ENCODE peak calls at places on chromosomes 3 and 15, in six cellular contexts. V is GM12878, K is A549, L is upper lobe of left lung, B is K562, A is HepG2. F is an unnamed sample.

GRCh38 chr15:88465633-88466219 is 1.5 kb downstream of the MRPL46 start:
- ATAC-seq in V (no peak), K (no peak), L (no peak), B (peak), A (peak), F (no peak)

GRCh38 chr3:42843730-42844713 is 31.7 kb downstream of the CYP8B1 start:
- ATAC-seq in V (no peak), K (no peak), L (no peak), B (no peak), A (no peak), F (peak)

GRCh38 chr15:89200182-89200581 is 21.2 kb downstream of the RLBP1 start:
- ATAC-seq in V (no peak), K (no peak), L (no peak), B (no peak), A (no peak), F (no peak)

GRCh38 chr3:25648107-25648535 is 16.6 kb downstream of the TOP2B start:
- ATAC-seq in V (peak), K (peak), L (peak), B (peak), A (peak), F (peak)

GRCh38 chr15:52378746-52379394 is 83.3 kb upstream of the MYO5C start:
- ATAC-seq in V (peak), K (no peak), L (no peak), B (no peak), A (no peak), F (no peak)

GRCh38 chr3:37537914-37538691 is 323.6 kb upstream of the CTDSPL start:
- ATAC-seq in V (no peak), K (no peak), L (no peak), B (peak), A (peak), F (peak)

GRCh38 chr3:38116471-38117162 is 20.3 kb downstream of the ACAA1 start:
- ATAC-seq in V (no peak), K (no peak), L (no peak), B (peak), A (peak), F (no peak)

GRCh38 chr3:183988216-183988790 is 29.4 kb downstream of the ABCC5 start:
- ATAC-seq in V (no peak), K (no peak), L (no peak), B (peak), A (peak), F (no peak)

GRCh38 chr3:53753518-53754183 is 92.6 kb downstream of the CHDH start:
- ATAC-seq in V (peak), K (no peak), L (no peak), B (no peak), A (no peak), F (no peak)

GRCh38 chr3:11306815-11307589 is 34.8 kb downstream of the ATG7 start:
- ATAC-seq in V (peak), K (no peak), L (no peak), B (peak), A (no peak), F (no peak)

GRCh38 chr3:50187750-50188149 is 3.7 kb upstream of the GNAT1 start:
- ATAC-seq in V (no peak), K (no peak), L (no peak), B (no peak), A (no peak), F (no peak)

GRCh38 chr3:193911784-193912183 is 224.2 kb upstream of the HES1 start:
- ATAC-seq in V (no peak), K (no peak), L (no peak), B (peak), A (no peak), F (no peak)

GRCh38 chr15:75008249-75009017 is 13.1 kb downstream of the SCAMP5 start:
- ATAC-seq in V (peak), K (no peak), L (no peak), B (no peak), A (no peak), F (no peak)

GRCh38 chr15:91135201-91136130 is 35.4 kb downstream of the SV2B start:
- ATAC-seq in V (peak), K (no peak), L (no peak), B (no peak), A (no peak), F (no peak)

GRCh38 chr3:181009225-181009624 is 19.7 kb upstream of the DNAJC19 start:
- ATAC-seq in V (peak), K (no peak), L (no peak), B (no peak), A (no peak), F (no peak)

GRCh38 chr15:85527907-85528306 is 147.5 kb downstream of the AKAP13 start:
- ATAC-seq in V (no peak), K (no peak), L (peak), B (no peak), A (no peak), F (peak)

GRCh38 chr3:196554205-196554604 is 14.1 kb downstream of the WDR53 start:
- ATAC-seq in V (peak), K (no peak), L (no peak), B (no peak), A (no peak), F (no peak)

GRCh38 chr15:100468265-100468664 is 60.5 kb downstream of the CERS3 start:
- ATAC-seq in V (no peak), K (no peak), L (no peak), B (no peak), A (no peak), F (no peak)

GRCh38 chr3:46677096-46677702 is 16.3 kb downstream of the ALS2CL start:
- ATAC-seq in V (no peak), K (no peak), L (no peak), B (peak), A (no peak), F (no peak)

GRCh38 chr15:58182460-58183163 is 44.4 kb downstream of the AQP9 start:
- ATAC-seq in V (peak), K (peak), L (peak), B (peak), A (peak), F (no peak)

GRCh38 chr15:92952451-92952850 is 52.3 kb downstream of the CHD2 start:
- ATAC-seq in V (no peak), K (peak), L (no peak), B (peak), A (no peak), F (no peak)

GRCh38 chr3:40996382-40996781 is 202.9 kb upstream of the CTNNB1 start:
- ATAC-seq in V (no peak), K (no peak), L (no peak), B (no peak), A (no peak), F (no peak)

GRCh38 chr15:99727733-99728132 is 5.5 kb downstream of the LYSMD4 start:
- ATAC-seq in V (no peak), K (no peak), L (no peak), B (no peak), A (no peak), F (no peak)

GRCh38 chr15:51283026-51283425 is 55.4 kb downstream of the CYP19A1 start:
- ATAC-seq in V (peak), K (no peak), L (no peak), B (no peak), A (no peak), F (no peak)

GRCh38 chr3:42801048-42801620 is 3.2 kb downstream of the HIGD1A start:
- ATAC-seq in V (no peak), K (no peak), L (no peak), B (no peak), A (no peak), F (no peak)

GRCh38 chr3:66153961-66154923 is 66.6 kb upstream of the SLC25A26 start:
- ATAC-seq in V (no peak), K (no peak), L (no peak), B (no peak), A (no peak), F (no peak)
- H3K4me3 ChIP-seq in V (no peak), K (no peak), L (peak), B (no peak), A (no peak), F (peak)

GRCh38 chr3:126212629-126213375 is 32.4 kb upstream of the ALDH1L1 start:
- ATAC-seq in V (no peak), K (peak), L (peak), B (peak), A (peak), F (peak)

GRCh38 chr3:126212250-126212628 is 31.9 kb upstream of the ALDH1L1 start:
- ATAC-seq in V (no peak), K (no peak), L (no peak), B (no peak), A (no peak), F (no peak)

GRCh38 chr3:126209741-126210140 is 29.4 kb upstream of the ALDH1L1 start:
- ATAC-seq in V (no peak), K (no peak), L (no peak), B (no peak), A (no peak), F (no peak)

GRCh38 chr3:126213376-126214044 is 33.1 kb upstream of the ALDH1L1 start:
- ATAC-seq in V (no peak), K (no peak), L (no peak), B (no peak), A (no peak), F (peak)

DNA sequence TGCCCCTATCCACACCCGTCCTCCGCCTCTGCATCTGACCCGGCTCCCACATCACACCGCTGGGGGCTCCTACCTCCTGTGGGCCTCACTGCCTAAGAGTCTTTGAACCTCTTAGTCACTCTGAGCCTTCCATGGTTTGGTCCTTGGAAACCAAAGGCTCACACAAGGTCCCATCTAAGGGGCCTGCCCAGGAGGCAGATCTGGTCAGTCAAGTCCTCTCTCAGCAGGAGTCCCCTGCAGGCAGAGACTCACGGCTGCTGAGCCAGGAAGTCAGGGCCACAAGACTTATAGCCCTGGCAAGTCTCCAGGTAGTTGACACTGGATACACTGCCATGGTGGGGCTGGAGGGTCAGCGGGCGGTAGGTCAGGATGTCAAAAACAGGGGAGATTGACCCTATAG is 31.2 kb upstream of the ALDH1L1 start:
- ATAC-seq in V (no peak), K (no peak), L (no peak), B (no peak), A (no peak), F (no peak)
- TF ChIP-seq EP300 in V (no peak), K (no peak), L (no peak), B (no peak), A (no peak), F (no peak)

DNA sequence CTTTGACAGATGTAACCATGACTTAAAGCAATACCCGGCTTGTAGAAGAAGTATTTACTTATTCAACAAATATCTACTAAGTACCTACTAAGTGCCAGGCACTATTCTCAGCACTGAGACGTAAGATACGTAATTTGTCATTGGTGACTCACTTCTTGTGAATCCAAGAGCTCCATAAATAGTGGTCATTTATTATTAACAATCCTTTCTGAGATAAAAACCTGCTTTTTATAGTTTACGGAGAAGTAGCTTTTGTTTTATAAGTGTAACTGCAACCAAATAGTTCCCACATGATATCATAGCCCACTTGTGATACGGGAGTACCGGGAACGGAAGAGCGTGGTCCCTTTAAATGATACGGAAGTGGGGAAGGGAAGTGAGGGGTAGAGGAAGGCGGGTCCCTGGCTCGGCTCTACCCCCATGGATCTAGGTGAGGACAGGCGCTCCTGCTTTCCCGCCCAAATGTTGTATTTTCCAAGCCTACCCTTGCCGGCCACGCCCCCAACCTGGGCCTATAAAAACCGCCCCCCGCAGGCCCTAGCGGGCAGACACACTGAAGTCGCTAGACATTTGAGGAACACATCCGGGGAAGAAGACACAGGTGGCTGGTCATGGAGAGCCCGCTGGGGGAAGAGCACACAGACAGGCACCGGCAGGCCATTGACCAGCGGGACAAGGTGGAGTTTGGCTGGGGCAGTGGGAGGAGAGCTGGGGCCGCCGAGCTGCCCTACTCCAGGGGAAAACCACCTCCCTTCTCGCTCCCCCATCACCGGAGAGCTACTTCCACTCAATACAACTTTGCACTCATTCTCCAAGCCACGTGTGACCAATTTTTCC is at the start of gene SAMMSON:
- ATAC-seq in V (no peak), K (no peak), L (peak), B (peak), A (no peak), F (peak)
- H3K4me3 ChIP-seq in V (no peak), K (peak), L (peak), B (peak), A (no peak), F (peak)

DNA sequence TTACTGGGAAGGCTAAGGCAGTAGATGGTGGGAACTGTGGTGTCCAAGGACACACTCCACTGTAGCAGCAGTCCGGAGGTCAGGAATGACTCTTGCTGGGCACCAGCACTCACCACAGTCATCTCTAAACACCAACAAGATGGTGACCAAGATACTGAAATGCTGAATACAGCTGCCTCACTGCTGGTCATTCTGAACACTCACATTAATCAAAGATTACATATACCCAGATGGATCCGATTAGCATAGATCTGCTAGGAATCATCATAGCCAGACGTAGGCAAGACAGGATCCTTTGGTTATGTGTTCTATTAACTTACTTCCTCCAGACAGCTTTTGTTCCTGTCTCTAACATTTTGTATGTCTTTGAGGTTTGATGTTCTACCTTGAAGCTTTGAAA is 134.9 kb upstream of the BFSP2 start:
- ATAC-seq in V (no peak), K (no peak), L (no peak), B (no peak), A (no peak), F (no peak)
- TF ChIP-seq EP300 in V (no peak), K (no peak), L (no peak), B (no peak), A (no peak), F (no peak)

DNA sequence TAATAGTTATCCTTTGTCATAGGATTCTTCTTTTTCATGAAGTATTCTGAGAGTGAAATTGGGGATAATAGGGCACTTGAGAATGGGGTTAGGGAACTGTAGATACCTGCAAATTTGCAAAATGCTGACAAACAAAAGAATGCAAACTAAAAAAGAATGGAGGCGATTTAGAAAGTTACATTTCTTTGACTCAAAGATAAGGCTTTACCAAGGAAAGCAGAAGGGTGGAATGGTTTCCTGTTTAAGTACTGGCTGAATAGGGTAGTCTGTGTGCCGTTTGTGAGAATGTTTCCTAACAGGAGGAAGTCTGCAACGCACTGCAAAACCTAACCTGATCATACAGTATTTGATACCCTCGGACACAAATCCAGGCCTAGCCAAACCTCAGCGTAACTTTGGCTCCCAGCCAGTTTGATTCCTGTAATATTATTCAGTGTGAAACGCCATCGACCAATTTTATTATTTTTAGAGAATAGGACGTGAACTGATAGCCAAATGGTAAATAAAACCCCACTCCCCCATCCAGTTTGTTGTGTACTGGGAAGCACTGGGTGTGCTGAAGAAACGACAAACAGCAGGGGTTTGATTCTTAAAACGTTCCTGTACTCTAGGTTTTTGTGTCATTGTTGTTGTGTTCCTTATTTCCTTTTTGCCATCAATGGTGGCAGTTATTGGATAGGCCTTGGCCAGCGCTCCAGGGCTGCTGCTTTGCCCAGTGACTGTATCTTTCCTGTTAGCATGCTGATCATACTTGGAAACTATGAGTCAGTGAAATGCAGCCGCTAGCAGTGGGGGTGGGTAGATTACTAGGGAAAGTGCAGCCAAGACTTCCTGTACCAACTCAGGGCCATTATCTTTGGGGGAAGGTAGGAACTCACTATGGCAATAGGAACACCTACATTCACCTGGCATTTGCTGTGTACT is 148.0 kb upstream of the TBL1XR1 start:
- ATAC-seq in V (peak), K (peak), L (peak), B (peak), A (peak), F (peak)
- H3K4me3 ChIP-seq in V (no peak), K (no peak), L (no peak), B (no peak), A (no peak), F (no peak)

F was measured in gastroesophageal sphincter.